ENCODE peak calls at places on chromosomes 4 and X, in four cellular contexts. D, W, P and L are unnamed samples.

GRCh38 chrX:49995021-49995731 is 72.8 kb downstream of the CLCN5 start:
- DNase-seq in D (no peak), W (no peak), P (peak), L (no peak)

GRCh38 chr4:74793757-74794340 is 474 bp downstream of the BTC start:
- DNase-seq in D (no peak), W (peak), P (no peak), L (peak)

GRCh38 chr4:128571747-128572146 is 237.8 kb upstream of the JADE1 start:
- DNase-seq in D (no peak), W (no peak), P (peak), L (no peak)

GRCh38 chr4:41458689-41459088 is 79.3 kb upstream of the LIMCH1 start:
- DNase-seq in D (no peak), W (no peak), P (no peak), L (no peak)

GRCh38 chr4:108118505-108118904 is 50.2 kb downstream of the LEF1 start:
- DNase-seq in D (no peak), W (no peak), P (no peak), L (no peak)

GRCh38 chrX:101229155-101229554 is 9.6 kb downstream of the DRP2 start:
- DNase-seq in D (no peak), W (no peak), P (peak), L (no peak)

GRCh38 chrX:109732319-109732779 is 708 bp downstream of the ACSL4 start:
- DNase-seq in D (no peak), W (no peak), P (peak), L (no peak)

GRCh38 chr4:25448379-25449109 is 71.5 kb downstream of the ANAPC4 start:
- DNase-seq in D (no peak), W (no peak), P (no peak), L (no peak)

GRCh38 chr4:168551945-168552695 is 55.3 kb downstream of the PALLD start:
- DNase-seq in D (no peak), W (no peak), P (no peak), L (no peak)

GRCh38 chr4:11565899-11566298 is 137.2 kb upstream of the HS3ST1 start:
- DNase-seq in D (no peak), W (no peak), P (no peak), L (no peak)

GRCh38 chrX:118780915-118781314 is 42.7 kb upstream of the ZCCHC12 start:
- DNase-seq in D (no peak), W (no peak), P (no peak), L (no peak)

GRCh38 chr4:89111833-89112563 is 665 bp downstream of the TIGD2 start:
- DNase-seq in D (no peak), W (peak), P (peak), L (no peak)

GRCh38 chr4:40363382-40363920 is 28.3 kb downstream of the CHRNA9 start:
- DNase-seq in D (no peak), W (peak), P (no peak), L (no peak)

GRCh38 chrX:96540111-96540631 is 144.5 kb upstream of the DIAPH2 start:
- DNase-seq in D (no peak), W (no peak), P (no peak), L (no peak)

GRCh38 chr4:46016306-46016705 is 107.5 kb downstream of the GABRG1 start:
- DNase-seq in D (no peak), W (no peak), P (no peak), L (no peak)

GRCh38 chrX:148572332-148572731 is 71.9 kb downstream of the AFF2 start:
- DNase-seq in D (no peak), W (no peak), P (no peak), L (no peak)

GRCh38 chrX:119325456-119325855 is 73.7 kb upstream of the SLC25A43 start:
- DNase-seq in D (no peak), W (no peak), P (no peak), L (no peak)

GRCh38 chrX:82362550-82362949 is 1145.5 kb upstream of the POU3F4 start:
- DNase-seq in D (no peak), W (no peak), P (no peak), L (no peak)

GRCh38 chr4:25890653-25891485 is 23.2 kb upstream of the SMIM20 start:
- DNase-seq in D (no peak), W (no peak), P (no peak), L (no peak)